ENCODE peak calls at places on chromosomes 12 and 14, in seven cellular contexts. V, F, P, R, G, C and H are unnamed samples.

GRCh38 chr12:87117516-87117915 is 861.3 kb upstream of the MGAT4C start:
- DNase-seq in V (no peak), F (no peak), P (no peak), R (no peak), G (no peak), C (no peak), H (no peak)

GRCh38 chr14:88168498-88169165 is 154.4 kb downstream of the KCNK10 start:
- DNase-seq in V (peak; percentile 49), F (peak; percentile 63), P (no peak), R (peak; percentile 31), G (no peak), C (peak; percentile 28), H (peak; percentile 45)

GRCh38 chr12:104799458-104799857 is 158.6 kb downstream of the SLC41A2 start:
- DNase-seq in V (no peak), F (no peak), P (no peak), R (no peak), G (no peak), C (no peak), H (no peak)

GRCh38 chr14:73833530-73834257 is 17.9 kb upstream of the PTGR2 start:
- DNase-seq in V (peak; percentile 49), F (no peak), P (no peak), R (no peak), G (no peak), C (no peak), H (no peak)

GRCh38 chr14:59046746-59047145 is 141.7 kb upstream of the DAAM1 start:
- DNase-seq in V (peak; percentile 20), F (no peak), P (no peak), R (no peak), G (no peak), C (no peak), H (no peak)

GRCh38 chr14:41609704-41610183 is 3.1 kb downstream of the LRFN5 start:
- DNase-seq in V (no peak), F (no peak), P (no peak), R (no peak), G (no peak), C (peak; percentile 65), H (peak; percentile 59)

GRCh38 chr12:12561305-12562015 is 1.2 kb downstream of the DUSP16 start:
- DNase-seq in V (peak; percentile 63), F (peak; percentile 45), P (no peak), R (peak; percentile 70), G (no peak), C (peak; percentile 58), H (peak; percentile 56)

GRCh38 chr12:65755596-65755978 is 68.7 kb upstream of the HMGA2 start:
- DNase-seq in V (no peak), F (no peak), P (no peak), R (no peak), G (no peak), C (no peak), H (no peak)

GRCh38 chr12:93166891-93167307 is 210.8 kb upstream of the NUDT4 start:
- DNase-seq in V (no peak), F (no peak), P (no peak), R (no peak), G (no peak), C (no peak), H (no peak)

GRCh38 chr14:63852271-63852816 is 460 bp upstream of the SYNE2 start:
- DNase-seq in V (peak; percentile 19), F (no peak), P (peak; percentile 33), R (no peak), G (no peak), C (no peak), H (peak; percentile 33)

GRCh38 chr12:94615284-94616216 is 34.8 kb downstream of the TMCC3 start:
- DNase-seq in V (peak; percentile 13), F (no peak), P (no peak), R (peak; percentile 38), G (no peak), C (no peak), H (peak; percentile 48)

GRCh38 chr12:42958271-42958674 is 368.7 kb upstream of the PRICKLE1 start:
- DNase-seq in V (no peak), F (no peak), P (no peak), R (no peak), G (no peak), C (no peak), H (no peak)

GRCh38 chr14:96567289-96567899 is 65.2 kb downstream of the PAPOLA start:
- DNase-seq in V (peak; percentile 52), F (no peak), P (no peak), R (no peak), G (no peak), C (no peak), H (peak; percentile 66)

GRCh38 chr12:339557-340195 is 49.4 kb downstream of the KDM5A start:
- DNase-seq in V (no peak), F (no peak), P (no peak), R (peak; percentile 20), G (no peak), C (no peak), H (no peak)

GRCh38 chr12:4448376-4448775 is 2.8 kb upstream of the FGF6 start:
- DNase-seq in V (no peak), F (no peak), P (no peak), R (no peak), G (no peak), C (no peak), H (no peak)

GRCh38 chr14:36553650-36554260 is 28.7 kb downstream of the NKX2-8 start:
- DNase-seq in V (peak; percentile 51), F (no peak), P (peak; percentile 53), R (no peak), G (peak; percentile 23), C (no peak), H (peak; percentile 80)

GRCh38 chr12:86730233-86730632 is 474.0 kb upstream of the MGAT4C start:
- DNase-seq in V (no peak), F (no peak), P (no peak), R (no peak), G (no peak), C (no peak), H (no peak)

GRCh38 chr12:29655861-29656260 is 127.9 kb downstream of the TMTC1 start:
- DNase-seq in V (no peak), F (no peak), P (no peak), R (no peak), G (no peak), C (no peak), H (no peak)

GRCh38 chr12:109553929-109554500 is 19.3 kb downstream of the MMAB start:
- DNase-seq in V (no peak), F (no peak), P (no peak), R (no peak), G (no peak), C (no peak), H (no peak)

GRCh38 chr12:30796508-30796780 is 41.7 kb upstream of the CAPRIN2 start:
- DNase-seq in V (peak; percentile 75), F (no peak), P (no peak), R (peak; percentile 28), G (no peak), C (no peak), H (peak; percentile 62)

GRCh38 chr14:73457050-73457934 is 1.1 kb downstream of the NUMB start:
- DNase-seq in V (peak; percentile 54), F (peak; percentile 23), P (no peak), R (peak; percentile 49), G (no peak), C (peak; percentile 30), H (peak; percentile 35)

GRCh38 chr12:94557896-94558295 is 92.5 kb downstream of the TMCC3 start:
- DNase-seq in V (no peak), F (no peak), P (no peak), R (no peak), G (no peak), C (no peak), H (no peak)

GRCh38 chr12:122368361-122369073 is 54.0 kb downstream of the CLIP1 start:
- DNase-seq in V (peak; percentile 72), F (no peak), P (no peak), R (no peak), G (no peak), C (no peak), H (peak; percentile 65)

GRCh38 chr14:72657214-72657921 is 236.5 kb downstream of the DPF3 start:
- DNase-seq in V (no peak), F (no peak), P (no peak), R (no peak), G (no peak), C (no peak), H (peak; percentile 26)

GRCh38 chr14:54902143-54902520 is 494 bp downstream of the GCH1 start:
- DNase-seq in V (peak; percentile 54), F (peak; percentile 78), P (no peak), R (peak; percentile 68), G (no peak), C (peak; percentile 77), H (peak; percentile 52)

GRCh38 chr14:50094056-50094455 is 22.3 kb downstream of the VCPKMT start:
- DNase-seq in V (no peak), F (no peak), P (no peak), R (no peak), G (no peak), C (no peak), H (no peak)

GRCh38 chr12:108854055-108854452 is 3.3 kb downstream of the SSH1 start:
- DNase-seq in V (peak; percentile 96), F (no peak), P (no peak), R (no peak), G (peak; percentile 88), C (no peak), H (peak; percentile 93)

GRCh38 chr12:104328790-104329189 is 25.3 kb downstream of the EID3 start:
- DNase-seq in V (no peak), F (no peak), P (no peak), R (no peak), G (no peak), C (no peak), H (no peak)

GRCh38 chr12:11635341-11635740 is 14.1 kb upstream of the ETV6 start:
- DNase-seq in V (no peak), F (no peak), P (no peak), R (no peak), G (no peak), C (no peak), H (no peak)

GRCh38 chr14:32682219-32682618 is 256.5 kb upstream of the NPAS3 start:
- DNase-seq in V (no peak), F (no peak), P (no peak), R (no peak), G (no peak), C (no peak), H (no peak)

GRCh38 chr12:113333877-113334785 is 778 bp downstream of the SLC8B1 start:
- DNase-seq in V (no peak), F (peak; percentile 4), P (no peak), R (peak; percentile 38), G (no peak), C (no peak), H (no peak)

GRCh38 chr14:89855961-89856360 is 98.6 kb downstream of the EFCAB11 start:
- DNase-seq in V (peak; percentile 91), F (no peak), P (no peak), R (no peak), G (peak; percentile 82), C (no peak), H (peak; percentile 80)

GRCh38 chr14:61406198-61406597 is 84.8 kb downstream of the PRKCH start:
- DNase-seq in V (no peak), F (no peak), P (no peak), R (no peak), G (no peak), C (no peak), H (no peak)

GRCh38 chr14:43031598-43031997 is 1424.9 kb downstream of the LRFN5 start:
- DNase-seq in V (no peak), F (no peak), P (no peak), R (no peak), G (no peak), C (no peak), H (no peak)

GRCh38 chr14:100711117-100711462 is 15.6 kb upstream of the DLK1 start:
- DNase-seq in V (no peak), F (no peak), P (no peak), R (peak; percentile 87), G (no peak), C (no peak), H (no peak)

GRCh38 chr12:7180685-7181084 is 8.8 kb upstream of the PEX5 start:
- DNase-seq in V (peak; percentile 61), F (no peak), P (no peak), R (no peak), G (no peak), C (no peak), H (no peak)